ENCODE peak calls at places on chromosomes 2 and 18, in five cellular contexts. N is GM12878, U is IMR-90, O is HCT116, L is testis. P is an unnamed sample.
A peak's percentile ranks its signal among the peaks of the same experiment; 100 is the strongest.

GRCh38 chr2:171086352-171087290 is 74.1 kb downstream of the TLK1 start:
- DNase-seq in U (peak; percentile 68), L (peak; percentile 45), O (peak; percentile 19), N (peak; percentile 9), P (no peak)

GRCh38 chr2:74573747-74574562 is 19.4 kb downstream of the DOK1 start:
- DNase-seq in L (no peak), O (no peak), U (peak; percentile 72), N (peak; percentile 59), P (no peak)

GRCh38 chr18:68449292-68449691 is 265.6 kb downstream of the TMX3 start:
- DNase-seq in U (peak; percentile 86), L (no peak), O (no peak), N (no peak), P (no peak)

GRCh38 chr2:64595397-64596160 is 58.1 kb downstream of the SERTAD2 start:
- DNase-seq in N (no peak), U (peak; percentile 17), L (no peak), O (peak; percentile 27), P (no peak)

GRCh38 chr18:79791141-79791972 is 6.4 kb upstream of the KCNG2 start:
- DNase-seq in O (no peak), U (peak; percentile 99), L (peak; percentile 36), N (no peak), P (peak; percentile 69)

GRCh38 chr2:174157048-174157447 is 91.3 kb downstream of the OLA1 start:
- DNase-seq in U (no peak), N (no peak), L (no peak), O (no peak), P (no peak)

GRCh38 chr2:44295636-44296359 is 20.5 kb downstream of the SLC3A1 start:
- DNase-seq in N (no peak), O (no peak), L (no peak), U (no peak), P (no peak)

GRCh38 chr2:181352158-181352557 is 105.0 kb upstream of the ITGA4 start:
- DNase-seq in U (no peak), L (no peak), N (no peak), O (no peak), P (no peak)

GRCh38 chr2:216082388-216082733 is 642 bp downstream of the TMEM169 start:
- DNase-seq in L (no peak), N (no peak), O (no peak), U (no peak), P (no peak)

GRCh38 chr2:3638456-3638810 is 19.6 kb upstream of the ALLC start:
- DNase-seq in N (no peak), L (peak; percentile 6), O (no peak), U (no peak), P (peak; percentile 53)

GRCh38 chr18:59833785-59834184 is 66.0 kb upstream of the PMAIP1 start:
- DNase-seq in L (no peak), N (no peak), O (no peak), U (no peak), P (no peak)

GRCh38 chr2:197255550-197255949 is 55.0 kb downstream of the ANKRD44 start:
- DNase-seq in U (peak; percentile 55), L (peak; percentile 26), O (no peak), N (peak; percentile 81), P (peak; percentile 88)

GRCh38 chr2:200272320-200272719 is 34.2 kb upstream of the SPATS2L start:
- DNase-seq in O (no peak), N (no peak), L (no peak), U (no peak), P (no peak)

GRCh38 chr2:20018576-20019152 is 6.2 kb upstream of the MATN3 start:
- DNase-seq in U (no peak), N (no peak), L (no peak), O (no peak), P (no peak)

GRCh38 chr2:26422947-26423629 is 21.4 kb downstream of the DRC1 start:
- DNase-seq in O (no peak), U (no peak), N (no peak), L (no peak), P (no peak)

GRCh38 chr2:100781523-100782375 is 38.2 kb upstream of the NPAS2 start:
- DNase-seq in L (no peak), O (no peak), N (no peak), U (no peak), P (no peak)

GRCh38 chr2:219001100-219001576 is 7.9 kb upstream of the CRYBA2 start:
- DNase-seq in U (no peak), N (no peak), L (no peak), O (no peak), P (no peak)

GRCh38 chr2:135586148-135586547 is 54.9 kb downstream of the R3HDM1 start:
- DNase-seq in U (peak; percentile 6), L (no peak), N (no peak), O (no peak), P (no peak)

GRCh38 chr2:77831068-77831467 is 308.9 kb upstream of the LRRTM4 start:
- DNase-seq in N (no peak), U (no peak), L (no peak), O (no peak), P (no peak)

GRCh38 chr18:5975111-5975622 is 79.8 kb upstream of the TMEM200C start:
- DNase-seq in O (no peak), N (peak; percentile 87), L (no peak), U (peak; percentile 89), P (no peak)

GRCh38 chr2:113895819-113896563 is 6.1 kb downstream of the ACTR3 start:
- DNase-seq in L (no peak), U (no peak), O (no peak), N (no peak), P (no peak)

GRCh38 chr2:2326053-2326452 is 5.0 kb downstream of the MYT1L start:
- DNase-seq in L (no peak), N (no peak), O (no peak), U (no peak), P (no peak)

GRCh38 chr2:188975497-188976102 is 1.4 kb downstream of the COL3A1 start:
- DNase-seq in N (no peak), L (peak; percentile 63), U (peak; percentile 93), O (no peak), P (peak; percentile 86)

GRCh38 chr2:68828887-68829708 is 42.1 kb downstream of the BMP10 start:
- DNase-seq in U (peak; percentile 96), L (peak; percentile 98), O (peak; percentile 6), N (no peak), P (peak; percentile 96)

GRCh38 chr18:41579185-41579584 is 375.8 kb upstream of the PIK3C3 start:
- DNase-seq in N (no peak), U (no peak), L (no peak), O (no peak), P (no peak)

GRCh38 chr2:3160751-3161330 is 216.8 kb downstream of the EIPR1 start:
- DNase-seq in N (no peak), U (peak; percentile 63), L (no peak), O (no peak), P (no peak)

DNA sequence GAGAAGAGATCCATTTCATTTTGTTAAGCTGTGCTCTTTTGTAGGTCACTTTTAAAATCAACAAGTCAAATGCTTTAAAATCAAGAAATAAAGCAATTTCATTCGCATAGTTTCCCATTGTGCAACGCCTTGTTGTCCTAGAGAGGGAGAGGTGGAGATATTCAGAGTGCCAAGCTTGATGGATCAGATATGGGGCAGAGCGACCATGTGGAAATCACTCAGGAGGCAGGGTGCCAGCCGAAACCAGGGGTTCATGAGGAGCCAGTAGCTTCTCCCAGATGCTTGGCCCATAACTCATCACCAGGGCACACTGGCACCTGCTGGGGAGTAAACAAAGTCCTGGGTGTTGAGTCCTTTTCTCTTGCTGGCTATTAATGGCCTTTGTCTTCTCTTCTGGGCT is 53.0 kb upstream of the ASAP2 start:
- DNase-seq in N (no peak), O (no peak), L (no peak), U (no peak), P (peak; percentile 66)
- H3K4me3 ChIP-seq in N (no peak overlapping the region), O (no peak overlapping the region), L (no peak overlapping the region), U (no peak overlapping the region), P (no peak overlapping the region)

GRCh38 chr2:892892-893291 is 57.8 kb upstream of the SNTG2 start:
- DNase-seq in O (no peak), N (no peak), L (no peak), U (no peak), P (no peak)

GRCh38 chr2:893311-893710 is 57.3 kb upstream of the SNTG2 start:
- DNase-seq in L (peak; percentile 24), N (no peak), U (no peak), O (peak; percentile 77), P (no peak)

GRCh38 chr2:898319-898718 is 52.3 kb upstream of the SNTG2 start:
- DNase-seq in U (no peak), N (no peak), O (peak; percentile 18), L (no peak), P (no peak)

GRCh38 chr2:892401-892800 is 58.2 kb upstream of the SNTG2 start:
- DNase-seq in L (no peak), U (no peak), O (no peak), N (no peak), P (no peak)

GRCh38 chr2:897091-897490 is 53.6 kb upstream of the SNTG2 start:
- DNase-seq in O (no peak), L (no peak), N (no peak), U (no peak), P (no peak)
- H3K27me3 ChIP-seq in O (no peaks in the 10 kb centered on the region), L (no peaks in the 10 kb centered on the region), N (no peaks in the 10 kb centered on the region), U (no peaks in the 10 kb centered on the region), P (peaks cover 8% of the 10 kb centered on the region)

GRCh38 chr2:10302479-10303173 is at the start of gene HPCAL1:
- DNase-seq in L (peak; percentile 91), U (peak; percentile 70), O (peak; percentile 36), N (peak; percentile 40), P (peak; percentile 93)
- TF ChIP-seq POLR2A in L (peak; percentile 87), U (peak; percentile 56), O (peak; percentile 59), N (no peak), P (peak; percentile 58)

GRCh38 chr2:101808006-101808562 is 110.6 kb downstream of the MAP4K4 start:
- DNase-seq in N (no peak), L (no peak), O (no peak), U (no peak), P (no peak)

GRCh38 chr2:101809656-101810055 is 112.1 kb downstream of the MAP4K4 start:
- DNase-seq in U (peak; percentile 77), O (no peak), L (no peak), N (no peak), P (no peak)

GRCh38 chr2:101814752-101815151 is 117.2 kb downstream of the MAP4K4 start:
- DNase-seq in U (no peak), L (no peak), O (no peak), N (no peak), P (no peak)

GRCh38 chr2:101812226-101812625 is 114.7 kb downstream of the MAP4K4 start:
- DNase-seq in O (no peak), U (no peak), L (no peak), N (no peak), P (no peak)

GRCh38 chr2:101811226-101812015 is 113.9 kb downstream of the MAP4K4 start:
- DNase-seq in U (no peak), L (no peak), N (no peak), O (no peak), P (no peak)
- H3K4me3 ChIP-seq in U (no peak overlapping the region), L (no peak overlapping the region), N (no peak overlapping the region), O (no peak overlapping the region), P (no peak overlapping the region)